ENCODE peak calls at places on chromosomes 7 and 10, in six cellular contexts. V, S, B, N, O and J are unnamed samples.
A peak's percentile ranks its signal among the peaks of the same experiment; 100 is the strongest.

GRCh38 chr10:33183658-33184057 is 150.8 kb downstream of the NRP1 start:
- DNase-seq in N (no peak), B (no peak), O (no peak), S (no peak), V (no peak), J (no peak)

GRCh38 chr7:143240323-143241168 is 18.7 kb downstream of the TAS2R40 start:
- DNase-seq in V (peak; percentile 82), N (no peak), O (peak; percentile 55), B (no peak), S (peak; percentile 59), J (peak; percentile 68)

GRCh38 chr10:46518028-46518725 is 38.3 kb downstream of the GPRIN2 start:
- DNase-seq in V (no peak), S (no peak), N (no peak), O (no peak), B (no peak), J (no peak)

GRCh38 chr7:107696330-107696946 is 35.8 kb downstream of the SLC26A4 start:
- DNase-seq in O (no peak), B (no peak), V (no peak), N (no peak), S (no peak), J (no peak)

GRCh38 chr10:133438711-133439273 is 14.4 kb upstream of the SPRN start:
- DNase-seq in O (peak; percentile 27), B (peak; percentile 16), S (peak; percentile 17), V (peak; percentile 58), N (no peak), J (peak; percentile 40)

GRCh38 chr7:157383868-157384267 is 47.1 kb downstream of the DNAJB6 start:
- DNase-seq in B (no peak), V (no peak), N (no peak), O (no peak), S (no peak), J (no peak)

GRCh38 chr7:133912916-133913697 is 214.0 kb upstream of the LRGUK start:
- DNase-seq in N (no peak), S (no peak), V (no peak), O (no peak), B (no peak), J (no peak)

GRCh38 chr10:67606572-67606971 is 89.4 kb downstream of the CTNNA3 start:
- DNase-seq in O (no peak), V (no peak), N (no peak), B (no peak), S (no peak), J (no peak)

GRCh38 chr10:75525646-75526045 is 94.2 kb downstream of the LRMDA start:
- DNase-seq in O (peak; percentile 14), B (no peak), S (no peak), V (no peak), N (no peak), J (no peak)

GRCh38 chr7:39810204-39810642 is 139.8 kb upstream of the CDK13 start:
- DNase-seq in V (peak; percentile 70), B (no peak), N (no peak), S (no peak), O (no peak), J (no peak)

GRCh38 chr7:39810710-39811109 is 139.3 kb upstream of the CDK13 start:
- DNase-seq in B (no peak), N (no peak), O (no peak), V (no peak), S (no peak), J (no peak)

GRCh38 chr7:39816462-39817065 is 133.5 kb upstream of the CDK13 start:
- DNase-seq in O (no peak), V (no peak), B (no peak), N (no peak), S (no peak), J (no peak)

GRCh38 chr7:39811161-39811614 is 138.9 kb upstream of the CDK13 start:
- DNase-seq in O (no peak), B (no peak), N (no peak), V (no peak), S (no peak), J (peak; percentile 81)
- TF ChIP-seq GABPA in O (no peak), B (no peak), N (no peak), V (no peak), S (no peak), J (no peak)

DNA sequence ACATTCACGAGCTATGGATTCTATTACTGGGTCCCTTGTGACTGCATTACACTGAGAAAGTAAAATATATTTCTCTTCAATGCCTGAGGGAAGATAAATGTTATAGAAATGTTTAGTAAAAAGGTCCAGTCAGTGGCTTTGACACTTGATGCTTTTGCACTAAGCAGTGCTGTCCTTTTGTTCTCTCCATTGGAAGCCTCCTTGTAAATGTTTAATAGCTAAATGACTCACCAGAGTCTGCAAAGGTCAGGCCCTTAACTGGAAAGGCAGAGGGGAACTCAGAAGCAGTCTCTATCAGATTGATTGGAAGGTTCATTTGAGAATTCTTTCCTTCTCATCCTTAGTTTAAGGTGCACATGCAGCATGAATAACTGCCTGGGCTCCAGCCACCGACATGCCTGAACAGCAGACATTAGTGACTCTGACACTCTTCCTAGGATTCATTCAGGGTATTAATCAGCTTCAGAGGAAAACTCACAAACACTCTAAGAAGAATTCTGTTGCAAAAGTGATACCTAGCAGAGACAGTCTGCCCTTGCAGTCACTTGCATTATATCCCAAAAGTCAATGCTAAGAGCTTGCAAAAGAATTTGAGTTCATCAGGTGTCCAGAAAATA is 11.5 kb upstream of the EDRF1 start:
- DNase-seq in B (no peak), O (no peak), V (no peak), N (no peak), S (peak; percentile 46), J (no peak)
- TF ChIP-seq GABPA in B (no peak), O (no peak), V (no peak), N (no peak), S (no peak), J (no peak)

DNA sequence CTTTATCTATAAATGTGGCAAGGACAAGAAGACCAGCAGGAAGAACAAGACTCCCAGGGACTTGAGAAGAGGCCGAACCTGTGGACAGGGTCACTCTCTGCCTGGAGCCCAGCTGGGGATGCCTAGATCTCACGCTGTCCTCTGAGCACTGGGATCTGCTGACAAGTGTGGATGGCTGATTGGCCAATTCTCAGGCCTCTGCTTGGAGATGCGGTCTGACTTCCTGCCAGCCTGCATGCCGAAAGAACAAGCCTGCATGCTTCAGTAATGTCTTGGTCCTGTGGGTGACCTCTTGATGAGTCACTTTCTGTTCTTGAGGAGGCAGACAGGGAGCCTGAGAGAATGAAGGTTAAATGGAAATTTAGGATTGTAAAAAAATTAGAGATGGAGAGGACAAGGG is 84.7 kb downstream of the TMEM178B start:
- DNase-seq in S (no peak), V (no peak), O (no peak), B (peak; percentile 34), N (no peak), J (no peak)
- TF ChIP-seq GABPA in S (no peak), V (no peak), O (no peak), B (no peak), N (no peak), J (no peak)

DNA sequence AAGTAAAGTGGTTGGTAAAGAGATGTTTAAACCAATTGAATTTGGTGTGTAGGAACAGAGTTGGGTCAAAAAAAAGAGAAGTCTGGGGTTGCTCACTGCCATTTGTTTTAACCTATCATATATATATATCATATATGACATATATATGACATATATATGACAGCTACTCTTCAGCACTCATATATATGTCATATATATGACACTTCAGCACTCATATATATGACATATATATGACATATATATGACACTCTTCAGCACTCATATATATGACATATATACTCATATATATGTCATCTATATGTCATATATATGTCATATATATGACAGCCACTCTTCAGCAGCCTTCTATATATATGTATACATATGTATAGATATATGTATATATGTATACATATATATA is 8.9 kb upstream of the A1CF start:
- DNase-seq in O (no peak), V (no peak), S (no peak), B (no peak), N (no peak), J (no peak)
- TF ChIP-seq GABPA in O (no peak), V (no peak), S (no peak), B (no peak), N (no peak), J (no peak)

DNA sequence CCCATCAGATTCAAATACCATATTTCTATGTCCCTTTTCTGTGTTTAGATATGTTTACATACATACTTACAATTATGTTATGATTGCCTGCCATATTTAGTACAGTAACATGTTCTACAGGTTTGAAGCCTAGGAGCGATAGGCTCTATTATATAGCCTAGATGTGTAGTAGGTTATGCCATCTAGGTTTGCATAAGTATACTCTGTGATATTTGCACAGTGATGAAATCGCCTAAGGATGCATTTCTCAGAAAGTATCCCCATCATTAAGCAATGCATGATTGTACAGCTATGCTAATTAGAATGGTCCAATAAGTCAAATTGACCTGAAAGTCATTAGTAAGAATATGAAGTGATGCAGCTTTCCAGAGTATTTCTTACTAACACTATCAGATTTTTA is 1171.7 kb upstream of the LRRTM3 start:
- DNase-seq in V (no peak), N (no peak), O (no peak), S (no peak), B (no peak), J (no peak)
- TF ChIP-seq GABPA in V (no peak), N (no peak), O (no peak), S (no peak), B (no peak), J (no peak)

GRCh38 chr7:69245646-69246045 is 352.6 kb upstream of the AUTS2 start:
- DNase-seq in B (no peak), O (no peak), N (no peak), V (no peak), S (no peak), J (no peak)

GRCh38 chr7:69244691-69245090 is 353.6 kb upstream of the AUTS2 start:
- DNase-seq in O (no peak), N (no peak), S (no peak), B (no peak), V (no peak), J (no peak)

GRCh38 chr7:69250958-69251357 is 347.3 kb upstream of the AUTS2 start:
- DNase-seq in V (no peak), S (no peak), O (no peak), B (no peak), N (no peak), J (no peak)

GRCh38 chr7:69246758-69247157 is 351.5 kb upstream of the AUTS2 start:
- DNase-seq in O (no peak), S (no peak), N (no peak), B (no peak), V (no peak), J (no peak)
- TF ChIP-seq GABPA in O (no peak), S (no peak), N (no peak), B (no peak), V (no peak), J (no peak)

GRCh38 chr7:30281263-30281662 is 3.1 kb upstream of the ZNRF2 start:
- DNase-seq in V (no peak), N (no peak), B (no peak), S (peak; percentile 26), O (no peak), J (no peak)
- TF ChIP-seq GABPA in V (no peak), N (no peak), B (no peak), S (no peak), O (no peak), J (no peak)